ENCODE peak calls at places on chromosomes 12 and 14, in six cellular contexts. B, W, V, P, M and O are unnamed samples.
A peak's percentile ranks its signal among the peaks of the same experiment; 100 is the strongest.

GRCh38 chr14:30808576-30808975 is 65.8 kb upstream of the COCH start:
- DNase-seq in W (no peak), P (no peak), V (no peak), M (no peak), B (no peak), O (no peak)

GRCh38 chr14:53226553-53226952 is 73.4 kb upstream of the DDHD1 start:
- DNase-seq in W (no peak), B (no peak), M (no peak), V (no peak), P (no peak), O (no peak)

GRCh38 chr14:32329146-32329545 is at the start of gene AKAP6:
- DNase-seq in V (peak; percentile 50), W (no peak), P (no peak), B (no peak), M (peak; percentile 56), O (no peak)

GRCh38 chr14:37116933-37117844 is 55.2 kb downstream of the SLC25A21 start:
- DNase-seq in W (no peak), M (no peak), B (peak; percentile 39), P (peak; percentile 6), V (peak; percentile 32), O (no peak)

GRCh38 chr12:16349132-16349463 is 1.7 kb downstream of the MGST1 start:
- DNase-seq in B (peak; percentile 81), W (no peak), P (no peak), V (peak; percentile 56), M (no peak), O (peak; percentile 84)

GRCh38 chr12:117034249-117034648 is 65.0 kb downstream of the TESC start:
- DNase-seq in V (no peak), B (no peak), P (no peak), W (no peak), M (no peak), O (no peak)

GRCh38 chr12:5247144-5247543 is 184.8 kb upstream of the NTF3 start:
- DNase-seq in M (no peak), W (no peak), V (no peak), P (no peak), B (no peak), O (no peak)

GRCh38 chr12:1919284-1919683 is 832 bp upstream of the CACNA2D4 start:
- DNase-seq in P (no peak), M (peak; percentile 9), V (no peak), W (no peak), B (no peak), O (no peak)

GRCh38 chr12:14621821-14622220 is 54.1 kb upstream of the PLBD1 start:
- DNase-seq in M (no peak), B (no peak), W (peak; percentile 70), V (no peak), P (no peak), O (peak; percentile 33)

GRCh38 chr12:31853977-31854376 is 105.2 kb upstream of the RESF1 start:
- DNase-seq in B (peak; percentile 83), P (no peak), V (no peak), W (no peak), M (no peak), O (peak; percentile 37)

GRCh38 chr12:67592228-67593011 is 56.1 kb upstream of the DYRK2 start:
- DNase-seq in V (no peak), P (peak; percentile 18), M (no peak), W (peak; percentile 45), B (no peak), O (no peak)

GRCh38 chr12:95412826-95413311 is 61.1 kb upstream of the METAP2 start:
- DNase-seq in W (no peak), V (no peak), B (no peak), P (peak; percentile 23), M (no peak), O (no peak)

GRCh38 chr14:66072190-66072905 is 413.8 kb upstream of the CCDC196 start:
- DNase-seq in P (no peak), W (no peak), M (no peak), V (no peak), B (no peak), O (no peak)

GRCh38 chr12:117063162-117063911 is 35.9 kb downstream of the TESC start:
- DNase-seq in M (no peak), W (peak; percentile 55), B (no peak), V (peak; percentile 27), P (no peak), O (peak; percentile 97)

GRCh38 chr12:68237068-68237467 is 11.5 kb upstream of the IL26 start:
- DNase-seq in P (no peak), V (no peak), W (no peak), B (no peak), M (no peak), O (peak; percentile 18)

GRCh38 chr14:28308727-28309126 is 457.9 kb upstream of the FOXG1 start:
- DNase-seq in V (no peak), B (no peak), M (no peak), P (no peak), W (no peak), O (no peak)

GRCh38 chr14:94132285-94132887 is 3.0 kb upstream of the IFI27L2 start:
- DNase-seq in P (peak; percentile 66), V (peak; percentile 86), W (no peak), B (peak; percentile 72), M (peak; percentile 52), O (peak; percentile 41)

GRCh38 chr14:36281309-36281708 is 39.1 kb downstream of the MBIP start:
- DNase-seq in V (peak; percentile 83), P (no peak), W (no peak), B (peak; percentile 55), M (no peak), O (no peak)

GRCh38 chr14:89956294-89957009 is 725 bp downstream of the TDP1 start:
- DNase-seq in B (peak; percentile 46), P (peak; percentile 22), V (peak; percentile 78), M (no peak), W (peak; percentile 48), O (peak; percentile 81)

GRCh38 chr12:29374012-29374411 is 7.0 kb downstream of the ERGIC2 start:
- DNase-seq in W (no peak), P (no peak), M (no peak), B (no peak), V (peak; percentile 3), O (no peak)

GRCh38 chr12:131882804-131883520 is 11.5 kb upstream of the ULK1 start:
- DNase-seq in B (no peak), P (no peak), V (no peak), W (no peak), M (no peak), O (no peak)

GRCh38 chr14:64614214-64614613 is 64.5 kb downstream of the PPP1R36 start:
- DNase-seq in W (no peak), B (no peak), P (no peak), V (no peak), M (no peak), O (no peak)

GRCh38 chr14:99564256-99564902 is 39.6 kb downstream of the CCDC85C start:
- DNase-seq in V (no peak), M (peak; percentile 81), P (no peak), W (no peak), B (peak; percentile 51), O (no peak)

GRCh38 chr12:55925870-55926737 is 1.6 kb downstream of the PYM1 start:
- DNase-seq in P (peak; percentile 29), B (no peak), V (no peak), W (no peak), M (no peak), O (no peak)

GRCh38 chr14:101118746-101119610 is 215.5 kb upstream of the RTL1 start:
- DNase-seq in P (no peak), V (no peak), B (no peak), W (no peak), M (peak; percentile 18), O (no peak)

GRCh38 chr12:95809000-95809680 is 18.6 kb upstream of the NTN4 start:
- DNase-seq in M (no peak), W (no peak), P (no peak), V (no peak), B (no peak), O (no peak)

GRCh38 chr14:105092912-105093425 is 27.7 kb upstream of the GPR132 start:
- DNase-seq in P (no peak), B (no peak), V (no peak), W (no peak), M (peak; percentile 92), O (no peak)

GRCh38 chr12:4293299-4293941 is 19.9 kb downstream of the CCND2 start:
- DNase-seq in V (no peak), M (no peak), P (no peak), W (no peak), B (no peak), O (no peak)

GRCh38 chr12:122860854-122861585 is 25.8 kb downstream of the HIP1R start:
- DNase-seq in W (no peak), M (peak; percentile 33), V (no peak), P (no peak), B (no peak), O (no peak)
- TF ChIP-seq POLR2AphosphoS5 in W (no peak), M (no peak), V (no peak), P (no peak), B (no peak), O (no peak)

GRCh38 chr12:76028649-76029277 is 2.8 kb downstream of the PHLDA1 start:
- DNase-seq in V (no peak), P (no peak), M (no peak), B (peak; percentile 51), W (no peak), O (no peak)

GRCh38 chr12:76031081-76031413 is 529 bp downstream of the PHLDA1 start:
- DNase-seq in M (no peak), V (no peak), W (no peak), B (no peak), P (no peak), O (no peak)

GRCh38 chr12:76029982-76030377 is 1.6 kb downstream of the PHLDA1 start:
- DNase-seq in V (peak; percentile 52), B (no peak), W (no peak), P (no peak), M (peak; percentile 49), O (no peak)

GRCh38 chr12:76031414-76032042 is at the start of gene PHLDA1:
- DNase-seq in V (peak; percentile 93), M (peak; percentile 88), W (peak; percentile 79), P (peak; percentile 77), B (peak; percentile 91), O (peak; percentile 85)

GRCh38 chr12:76030378-76031080 is 1.0 kb downstream of the PHLDA1 start:
- DNase-seq in P (no peak), B (no peak), M (peak; percentile 67), W (no peak), V (peak; percentile 46), O (peak; percentile 34)
- TF ChIP-seq REST in P (no peak), B (no peak), M (no peak), W (no peak), V (no peak), O (no peak)

DNA sequence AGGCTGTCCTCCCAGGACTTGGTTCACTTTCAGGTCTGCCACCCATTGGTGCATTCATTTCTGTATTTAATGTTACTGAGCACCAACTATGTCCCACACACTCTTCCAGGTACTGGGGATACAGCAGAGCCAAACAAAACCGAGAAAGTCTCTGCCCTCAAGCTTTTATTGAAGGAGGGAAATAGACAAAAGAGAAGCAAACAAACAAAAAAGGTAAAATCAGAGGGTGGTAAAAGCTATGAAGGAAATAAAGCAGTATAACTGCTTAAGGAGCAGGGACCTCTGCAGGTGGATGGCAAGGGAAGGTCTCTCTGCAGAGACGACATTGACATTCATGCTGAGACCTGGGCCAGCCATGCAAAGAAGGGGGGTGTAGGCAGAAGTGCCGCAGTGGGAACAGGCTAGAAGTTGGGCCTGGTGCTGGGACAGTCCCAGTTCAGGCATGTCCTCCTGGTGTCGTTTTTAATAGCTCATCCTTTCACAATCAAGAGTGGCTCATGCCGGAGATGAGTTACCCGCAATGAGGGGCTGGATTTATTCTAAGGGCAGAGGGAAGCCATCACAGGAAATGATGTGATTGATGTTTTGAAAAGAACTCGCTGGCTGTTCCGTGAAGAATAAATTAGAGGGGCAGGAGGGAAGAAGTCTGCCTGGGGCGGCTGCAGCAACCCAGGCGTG is 72.8 kb downstream of the IRF2BPL start:
- DNase-seq in M (no peak), V (peak; percentile 55), B (peak; percentile 59), P (no peak), W (peak; percentile 66), O (peak; percentile 32)
- TF ChIP-seq POLR2AphosphoS5 in M (no peak), V (no peak), B (no peak), P (no peak), W (peak; percentile 57), O (no peak)

GRCh38 chr12:13204428-13204827 is 7.9 kb downstream of the EMP1 start:
- DNase-seq in V (peak; percentile 29), B (no peak), M (no peak), W (no peak), P (no peak), O (no peak)
- TF ChIP-seq REST in V (no peak), B (no peak), M (no peak), W (no peak), P (no peak), O (no peak)